ENCODE peak calls at places on chromosome 1, in four cellular contexts. D is skeletal muscle cell; R is NK-92 treated with Interleukin-12 subunit alpha and Interleukin-12 subunit beta, amount 100 ng/mL, for 24 hours; T is left lung. X is an unnamed sample.

GRCh38 chr1:64687725-64688285 is 57.1 kb upstream of the RAVER2 start:
- DNase-seq in R (no peak), T (peak), D (no peak), X (peak)

GRCh38 chr1:10962483-10962882 is 50.0 kb upstream of the TARDBP start:
- DNase-seq in T (no peak), R (no peak), D (no peak), X (no peak)

GRCh38 chr1:247204177-247204647 is 32.4 kb upstream of the ZNF124 start:
- DNase-seq in D (no peak), R (no peak), T (no peak), X (no peak)

GRCh38 chr1:9371391-9371935 is 78.8 kb downstream of the SPSB1 start:
- DNase-seq in D (peak), T (peak), R (no peak), X (peak)

GRCh38 chr1:18154431-18155194 is 47.0 kb downstream of the IGSF21 start:
- DNase-seq in R (no peak), D (no peak), T (no peak), X (no peak)

GRCh38 chr1:199272107-199272506 is 633.3 kb downstream of the PTPRC start:
- DNase-seq in R (no peak), D (peak), T (no peak), X (no peak)

GRCh38 chr1:119286587-119287181 is 81.9 kb upstream of the HAO2 start:
- DNase-seq in D (no peak), R (no peak), T (no peak), X (no peak)

GRCh38 chr1:203320546-203321272 is 15.4 kb downstream of the BTG2 start:
- DNase-seq in D (no peak), T (peak), R (peak), X (no peak)

GRCh38 chr1:14602131-14602530 is 3.6 kb downstream of the KAZN start:
- DNase-seq in D (peak), R (no peak), T (no peak), X (peak)

GRCh38 chr1:230785643-230786405 is 38.6 kb downstream of the CAPN9 start:
- DNase-seq in D (no peak), R (no peak), T (no peak), X (no peak)